ENCODE peak calls at places on chromosomes 13 and 19, in seven cellular contexts. B is brain microvascular endothelial cell; P is neuronal stem cell; H is GM23338; W is RWPE1; I is dorsolateral prefrontal cortex; A is effector memory CD4-positive, alpha-beta T cell. Y is an unnamed sample.

GRCh38 chr19:6340493-6341201 is 7.2 kb upstream of the ACER1 start:
- DNase-seq in B (no peak), P (no peak), H (peak; percentile 42), W (no peak), I (no peak), A (no peak), Y (no peak)

GRCh38 chr13:83223546-83223945 is 658.7 kb downstream of the SLITRK1 start:
- DNase-seq in B (no peak), P (no peak), H (no peak), W (no peak), I (no peak), A (no peak), Y (no peak)

GRCh38 chr13:23202383-23202782 is 21.6 kb downstream of the SGCG start:
- DNase-seq in B (no peak), P (no peak), H (no peak), W (no peak), I (no peak), A (no peak), Y (no peak)

GRCh38 chr13:32175943-32176342 is 139.2 kb downstream of the ZAR1L start:
- DNase-seq in B (no peak), P (no peak), H (no peak), W (no peak), I (no peak), A (no peak), Y (no peak)

GRCh38 chr19:5217171-5217570 is 123.4 kb downstream of the PTPRS start:
- DNase-seq in B (no peak), P (no peak), H (no peak), W (no peak), I (no peak), A (no peak), Y (no peak)

GRCh38 chr13:59641758-59642157 is 522.0 kb downstream of the DIAPH3 start:
- DNase-seq in B (no peak), P (no peak), H (no peak), W (no peak), I (no peak), A (no peak), Y (no peak)

GRCh38 chr13:25733061-25733491 is 318.7 kb downstream of the SHISA2 start:
- DNase-seq in B (peak; percentile 61), P (no peak), H (no peak), W (peak; percentile 78), I (no peak), A (no peak), Y (no peak)

GRCh38 chr13:76723551-76724232 is 162.5 kb downstream of the KCTD12 start:
- DNase-seq in B (peak; percentile 92), P (no peak), H (peak; percentile 47), W (peak; percentile 29), I (no peak), A (no peak), Y (peak; percentile 11)

GRCh38 chr19:12521996-12522395 is 29.3 kb downstream of the ZNF564 start:
- DNase-seq in B (no peak), P (no peak), H (peak; percentile 74), W (no peak), I (no peak), A (no peak), Y (no peak)

GRCh38 chr13:82136880-82137279 is 1745.4 kb downstream of the SLITRK1 start:
- DNase-seq in B (no peak), P (no peak), H (no peak), W (no peak), I (no peak), A (no peak), Y (no peak)

GRCh38 chr13:32901994-32902780 is 114.0 kb upstream of the KL start:
- DNase-seq in B (no peak), P (no peak), H (no peak), W (no peak), I (no peak), A (no peak), Y (no peak)

GRCh38 chr13:110685305-110685704 is 20.6 kb downstream of the CARS2 start:
- DNase-seq in B (peak; percentile 65), P (no peak), H (no peak), W (no peak), I (no peak), A (no peak), Y (no peak)

GRCh38 chr19:30923096-30923495 is 426.1 kb downstream of the TSHZ3 start:
- DNase-seq in B (no peak), P (no peak), H (peak; percentile 37), W (no peak), I (no peak), A (no peak), Y (no peak)

GRCh38 chr19:38597075-38597474 is 20.7 kb downstream of the MAP4K1 start:
- DNase-seq in B (no peak), P (no peak), H (peak; percentile 35), W (no peak), I (no peak), A (no peak), Y (no peak)

GRCh38 chr13:92821324-92821723 is 405.3 kb upstream of the GPC6 start:
- DNase-seq in B (no peak), P (no peak), H (peak; percentile 24), W (no peak), I (no peak), A (no peak), Y (no peak)

GRCh38 chr13:61107989-61108388 is 307.7 kb downstream of the PCDH20 start:
- DNase-seq in B (no peak), P (no peak), H (no peak), W (no peak), I (no peak), A (no peak), Y (no peak)

GRCh38 chr19:12956446-12957388 is at the start of gene GADD45GIP1:
- DNase-seq in B (peak; percentile 59), P (no peak), H (peak; percentile 87), W (peak; percentile 86), I (peak; percentile 55), A (peak; percentile 63), Y (peak; percentile 84)

GRCh38 chr13:35833031-35833430 is 298.2 kb downstream of the DCLK1 start:
- DNase-seq in B (no peak), P (no peak), H (no peak), W (no peak), I (no peak), A (no peak), Y (no peak)

GRCh38 chr19:14826006-14826405 is 9.0 kb downstream of the OR7A5 start:
- DNase-seq in B (no peak), P (no peak), H (no peak), W (peak; percentile 82), I (no peak), A (no peak), Y (no peak)

GRCh38 chr19:58555920-58556632 is 1.2 kb upstream of the CHMP2A start:
- DNase-seq in B (no peak), P (no peak), H (no peak), W (no peak), I (no peak), A (no peak), Y (no peak)

GRCh38 chr13:71852082-71852481 is 14.9 kb downstream of the DACH1 start:
- DNase-seq in B (no peak), P (no peak), H (no peak), W (no peak), I (no peak), A (no peak), Y (no peak)

GRCh38 chr13:97257228-97257755 is 35.2 kb downstream of the MBNL2 start:
- DNase-seq in B (no peak), P (no peak), H (no peak), W (no peak), I (no peak), A (no peak), Y (no peak)
- H3K27ac ChIP-seq in B (peak overlapping the region; percentile 98), P (no peak overlapping the region), H (no peak overlapping the region), W (peak overlapping the region; percentile 87), I (peak overlapping the region; percentile 74), A (no peak overlapping the region), Y (peak overlapping the region; percentile 75)

DNA sequence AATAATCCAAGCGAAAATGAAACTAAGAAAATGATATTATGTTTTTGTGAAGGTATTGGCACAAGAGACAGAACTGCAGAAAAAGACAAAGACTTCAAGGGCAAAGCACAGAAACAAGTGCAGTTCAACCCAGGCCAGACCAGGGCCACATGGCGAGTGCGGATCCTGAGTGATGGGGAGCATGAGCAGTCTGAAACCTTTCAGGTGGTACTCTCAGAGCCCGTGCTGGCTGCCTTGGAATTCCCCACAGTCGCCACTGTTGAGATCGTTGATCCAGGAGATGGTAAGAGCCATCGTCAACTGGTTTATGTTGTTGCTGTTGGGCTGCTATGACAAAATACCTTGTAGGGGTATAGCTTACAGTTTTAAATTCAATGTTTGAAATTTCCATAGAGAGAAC is 82.6 kb downstream of the FREM2 start:
- DNase-seq in B (no peak), P (no peak), H (no peak), W (no peak), I (no peak), A (no peak), Y (no peak)
- H3K27ac ChIP-seq in B (no peak overlapping the region), P (peak overlapping the region; percentile 30), H (no peak overlapping the region), W (no peak overlapping the region), I (no peak overlapping the region), A (no peak overlapping the region), Y (no peak overlapping the region)

GRCh38 chr13:98215508-98215907 is 38.4 kb upstream of the RNF113B start:
- DNase-seq in B (no peak), P (no peak), H (no peak), W (no peak), I (no peak), A (no peak), Y (no peak)

GRCh38 chr13:98216135-98216565 is 39.1 kb upstream of the RNF113B start:
- DNase-seq in B (peak; percentile 90), P (no peak), H (no peak), W (no peak), I (no peak), A (no peak), Y (no peak)

GRCh38 chr13:98216711-98217110 is 39.6 kb upstream of the RNF113B start:
- DNase-seq in B (no peak), P (no peak), H (no peak), W (no peak), I (no peak), A (no peak), Y (no peak)

GRCh38 chr13:98214707-98215106 is 37.6 kb upstream of the RNF113B start:
- DNase-seq in B (no peak), P (no peak), H (no peak), W (peak; percentile 67), I (no peak), A (no peak), Y (peak; percentile 61)

DNA sequence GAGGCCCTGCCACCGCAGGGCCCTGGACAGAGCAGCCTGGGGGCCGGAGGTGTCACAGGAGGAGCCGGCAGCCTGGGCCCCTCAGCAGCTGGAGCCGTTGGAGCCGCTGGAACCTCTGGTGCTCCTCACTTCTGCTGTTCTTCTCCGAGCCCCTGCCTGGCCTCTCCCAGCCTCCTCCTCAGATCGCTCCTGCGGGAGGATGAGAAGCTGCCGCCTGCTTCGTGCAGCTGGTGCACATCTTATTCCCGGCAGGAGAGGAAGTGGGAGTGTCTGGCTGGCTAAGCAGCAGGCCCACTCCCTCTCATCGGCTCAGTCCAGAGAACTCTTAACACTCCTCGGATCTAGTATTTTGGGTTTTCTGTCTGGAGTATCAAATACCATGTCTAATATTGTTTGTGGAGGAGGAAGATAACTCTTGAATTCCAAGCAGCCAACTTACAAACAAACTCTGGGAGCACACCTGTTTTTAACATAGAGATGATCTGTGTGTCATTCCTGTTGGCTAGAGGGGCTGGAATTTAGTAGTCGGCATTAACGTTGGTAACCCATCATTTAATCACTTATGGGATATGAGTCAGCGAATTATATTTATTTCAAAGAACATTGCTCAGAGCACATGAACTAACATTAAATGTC is 37.1 kb upstream of the RNF113B start:
- DNase-seq in B (no peak), P (no peak), H (no peak), W (peak; percentile 30), I (no peak), A (no peak), Y (no peak)
- H3K27ac ChIP-seq in B (peak overlapping the region; percentile 3), P (no peak overlapping the region), H (peak overlapping the region; percentile 55), W (no peak overlapping the region), I (peak overlapping the region; percentile 73), A (no peak overlapping the region), Y (peak overlapping the region; percentile 44)

GRCh38 chr13:62113145-62113544 is 697.5 kb upstream of the PCDH20 start:
- DNase-seq in B (no peak), P (no peak), H (no peak), W (no peak), I (no peak), A (no peak), Y (no peak)
- H3K27ac ChIP-seq in B (no peak overlapping the region), P (no peak overlapping the region), H (no peak overlapping the region), W (no peak overlapping the region), I (no peak overlapping the region), A (no peak overlapping the region), Y (no peak overlapping the region)